ENCODE peak calls at places on chromosomes 1 and 21, in nine cellular contexts. J is HCT116, I is sigmoid colon, A is stomach, Q is prostate gland, U is GM12878, W is K562, M is suprapubic skin, S is vagina. X is an unnamed sample.

GRCh38 chr1:174258148-174258550 is 98.8 kb downstream of the RABGAP1L start:
- DNase-seq in J (peak; percentile 45), I (no peak), A (no peak), Q (peak; percentile 9), U (no peak), W (peak; percentile 35), M (no peak), S (no peak), X (no peak)

GRCh38 chr1:148263906-148264255 is 111.8 kb upstream of the NBPF11 start:
- DNase-seq in J (no peak), I (no peak), A (peak; percentile 27), Q (peak; percentile 28), U (no peak), W (no peak), M (no peak), S (no peak), X (no peak)

GRCh38 chr1:163535807-163536206 is 214.1 kb downstream of the NUF2 start:
- DNase-seq in J (peak; percentile 10), I (no peak), A (no peak), Q (no peak), U (no peak), W (no peak), M (no peak), S (no peak), X (no peak)

GRCh38 chr1:235999259-235999925 is 65.5 kb downstream of the NID1 start:
- DNase-seq in J (peak; percentile 31), I (no peak), A (no peak), Q (no peak), U (peak; percentile 96), W (peak; percentile 19), M (no peak), S (no peak), X (no peak)

GRCh38 chr1:33307494-33307864 is 13.4 kb downstream of the A3GALT2 start:
- DNase-seq in J (no peak), I (no peak), A (no peak), Q (no peak), U (peak; percentile 23), W (no peak), M (no peak), S (no peak), X (no peak)

GRCh38 chr21:37742532-37742931 is 173.7 kb downstream of the KCNJ6 start:
- DNase-seq in J (no peak), I (no peak), A (no peak), Q (no peak), U (no peak), W (no peak), M (no peak), S (no peak), X (no peak)

GRCh38 chr1:89277725-89278124 is 5.1 kb upstream of the GBP5 start:
- DNase-seq in J (no peak), I (no peak), A (no peak), Q (no peak), U (no peak), W (no peak), M (no peak), S (no peak), X (no peak)

GRCh38 chr1:221667504-221667903 is 74.4 kb downstream of the DUSP10 start:
- DNase-seq in J (peak; percentile 3), I (no peak), A (no peak), Q (no peak), U (peak; percentile 72), W (peak; percentile 22), M (no peak), S (no peak), X (no peak)

GRCh38 chr1:207890136-207890738 is 20.7 kb downstream of the CD34 start:
- DNase-seq in J (no peak), I (peak; percentile 92), A (peak; percentile 66), Q (no peak), U (no peak), W (no peak), M (peak; percentile 85), S (no peak), X (peak; percentile 80)
- TF ChIP-seq POLR2AphosphoS5 in J (no peak), I (peak; percentile 66), A (peak; percentile 59), Q (peak; percentile 19), U (no peak), W (no peak), M (no peak), S (peak; percentile 72), X (peak; percentile 84)

GRCh38 chr1:1574721-1575537 is at the start of gene SSU72:
- DNase-seq in J (peak; percentile 83), I (peak; percentile 97), A (peak; percentile 95), Q (peak; percentile 89), U (peak; percentile 35), W (peak; percentile 94), M (peak; percentile 99), S (no peak), X (peak; percentile 99)
- TF ChIP-seq POLR2A in J (no peak), I (peak; percentile 93), A (peak; percentile 92), Q (peak; percentile 60), U (peak; percentile 94), W (peak; percentile 98), M (peak; percentile 90), S (peak; percentile 74), X (peak; percentile 95)

GRCh38 chr21:44763451-44764318 is 37.9 kb downstream of the UBE2G2 start:
- DNase-seq in J (no peak), I (no peak), A (no peak), Q (no peak), U (no peak), W (no peak), M (peak; percentile 60), S (no peak), X (peak; percentile 62)
- TF ChIP-seq CTCF in J (no peak), I (no peak), A (no peak), Q (no peak), U (no peak), W (no peak), M (no peak), S (no peak), X (no peak)

GRCh38 chr1:41351262-41352151 is 9.7 kb upstream of the FOXO6 start:
- DNase-seq in J (no peak), I (no peak), A (no peak), Q (no peak), U (no peak), W (no peak), M (peak; percentile 13), S (peak; percentile 74), X (no peak)

GRCh38 chr1:41355761-41356160 is 5.5 kb upstream of the FOXO6 start:
- DNase-seq in J (no peak), I (no peak), A (no peak), Q (no peak), U (no peak), W (no peak), M (peak; percentile 23), S (peak; percentile 61), X (no peak)

GRCh38 chr1:41354956-41355355 is 6.3 kb upstream of the FOXO6 start:
- DNase-seq in J (no peak), I (no peak), A (no peak), Q (no peak), U (no peak), W (no peak), M (peak; percentile 75), S (peak; percentile 64), X (no peak)

GRCh38 chr1:41355356-41355755 is 5.9 kb upstream of the FOXO6 start:
- DNase-seq in J (no peak), I (no peak), A (no peak), Q (no peak), U (no peak), W (no peak), M (peak; percentile 43), S (peak; percentile 55), X (no peak)

GRCh38 chr1:41353744-41354143 is 7.5 kb upstream of the FOXO6 start:
- DNase-seq in J (no peak), I (no peak), A (no peak), Q (no peak), U (peak; percentile 59), W (no peak), M (peak; percentile 37), S (peak; percentile 52), X (no peak)
- TF ChIP-seq POLR2AphosphoS5 in J (no peak), I (no peak), A (no peak), Q (no peak), U (no peak), W (no peak), M (no peak), S (no peak), X (no peak)

GRCh38 chr1:193417420-193417819 is 231.0 kb upstream of the B3GALT2 start:
- DNase-seq in J (no peak), I (no peak), A (no peak), Q (no peak), U (no peak), W (no peak), M (no peak), S (no peak), X (no peak)

GRCh38 chr1:193416226-193416625 is 229.8 kb upstream of the B3GALT2 start:
- DNase-seq in J (no peak), I (no peak), A (no peak), Q (no peak), U (no peak), W (no peak), M (no peak), S (no peak), X (no peak)

GRCh38 chr1:193418745-193419058 is 232.3 kb upstream of the B3GALT2 start:
- DNase-seq in J (no peak), I (no peak), A (no peak), Q (no peak), U (no peak), W (no peak), M (no peak), S (no peak), X (no peak)

GRCh38 chr1:193421487-193421886 is 235.1 kb upstream of the B3GALT2 start:
- DNase-seq in J (no peak), I (no peak), A (no peak), Q (no peak), U (no peak), W (no peak), M (no peak), S (no peak), X (no peak)

GRCh38 chr1:193417945-193418744 is 231.7 kb upstream of the B3GALT2 start:
- DNase-seq in J (no peak), I (no peak), A (no peak), Q (no peak), U (no peak), W (no peak), M (no peak), S (no peak), X (no peak)
- TF ChIP-seq POLR2A in J (no peak), I (no peak), A (no peak), Q (no peak), U (no peak), W (no peak), M (no peak), S (no peak), X (no peak)